ENCODE peak calls at places on chromosome 1, in five cellular contexts. Z is GM23338, B is upper lobe of left lung, H is cardiac muscle cell, C is IMR-90. E is an unnamed sample. For H3K4me1, the result is how much of the 10 kb centered on the place peaks cover.

GRCh38 chr1:59139396-59139795 is 157.5 kb upstream of the FGGY start:
- DNase-seq in Z (no peak), B (no peak), H (no peak), C (no peak), E (peak)

GRCh38 chr1:54359393-54360162 is 46.6 kb downstream of the SSBP3 start:
- DNase-seq in Z (no peak), B (no peak), H (no peak), C (no peak), E (no peak)

GRCh38 chr1:26239936-26240335 is 5.9 kb downstream of the CEP85 start:
- DNase-seq in Z (no peak), B (no peak), H (peak), C (peak), E (no peak)

GRCh38 chr1:175072131-175072941 is 4.7 kb downstream of the TNN start:
- DNase-seq in Z (peak), B (no peak), H (peak), C (peak), E (peak)

GRCh38 chr1:199273837-199274379 is 635.1 kb downstream of the PTPRC start:
- DNase-seq in Z (no peak), B (no peak), H (peak), C (peak), E (no peak)

GRCh38 chr1:113929750-113930498 is 800 bp downstream of the HIPK1 start:
- DNase-seq in Z (peak), B (peak), H (peak), C (peak), E (peak)

GRCh38 chr1:107051266-107051665 is 5.2 kb upstream of the PRMT6 start:
- DNase-seq in Z (no peak), B (no peak), H (no peak), C (no peak), E (no peak)

GRCh38 chr1:243473281-243474210 is 217.7 kb downstream of the SDCCAG8 start:
- DNase-seq in Z (no peak), B (no peak), H (peak), C (peak), E (no peak)

GRCh38 chr1:192767798-192768197 is 41.0 kb upstream of the RGS2 start:
- DNase-seq in Z (no peak), B (no peak), H (no peak), C (no peak), E (no peak)

GRCh38 chr1:101587749-101588148 is 350.9 kb downstream of the S1PR1 start:
- DNase-seq in Z (no peak), B (no peak), H (peak), C (peak), E (peak)

DNA sequence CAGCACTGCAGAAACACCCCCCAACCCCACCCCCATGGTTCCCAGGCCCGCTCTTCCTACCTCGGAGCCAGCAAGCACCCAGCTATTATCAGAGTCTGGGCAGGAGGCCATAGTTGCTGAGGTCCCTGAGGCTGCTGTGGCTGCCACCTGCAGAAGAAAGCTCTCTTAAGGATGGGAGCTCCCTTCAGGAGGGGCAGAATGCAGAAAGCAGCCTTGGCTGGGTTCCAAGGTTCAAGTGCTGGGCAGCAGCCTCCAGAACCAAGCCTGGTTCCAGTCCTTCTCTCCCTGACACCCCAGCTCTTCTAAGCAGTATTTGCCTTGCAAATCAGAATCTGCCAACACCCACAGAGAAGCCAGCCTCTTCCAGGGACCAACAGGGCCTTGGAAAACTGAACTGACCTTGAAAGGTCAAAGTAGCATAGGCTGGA is 2.3 kb downstream of the PBXIP1 start:
- DNase-seq in Z (no peak), B (no peak), H (no peak), C (no peak), E (no peak)
- H3K4me1 ChIP-seq in Z (under half), B (half or more), H (under half), C (under half), E (under half)

GRCh38 chr1:201542166-201543045 is 3.5 kb downstream of the NAV1 start:
- DNase-seq in Z (no peak), B (no peak), H (peak), C (peak), E (peak)
- H3K4me1 ChIP-seq in Z (under half), B (half or more), H (under half), C (under half), E (under half)

GRCh38 chr1:234963904-234964702 is 164.5 kb downstream of the TOMM20 start:
- DNase-seq in Z (no peak), B (no peak), H (no peak), C (no peak), E (peak)
- H3K4me1 ChIP-seq in Z (under half), B (half or more), H (under half), C (under half), E (half or more)

DNA sequence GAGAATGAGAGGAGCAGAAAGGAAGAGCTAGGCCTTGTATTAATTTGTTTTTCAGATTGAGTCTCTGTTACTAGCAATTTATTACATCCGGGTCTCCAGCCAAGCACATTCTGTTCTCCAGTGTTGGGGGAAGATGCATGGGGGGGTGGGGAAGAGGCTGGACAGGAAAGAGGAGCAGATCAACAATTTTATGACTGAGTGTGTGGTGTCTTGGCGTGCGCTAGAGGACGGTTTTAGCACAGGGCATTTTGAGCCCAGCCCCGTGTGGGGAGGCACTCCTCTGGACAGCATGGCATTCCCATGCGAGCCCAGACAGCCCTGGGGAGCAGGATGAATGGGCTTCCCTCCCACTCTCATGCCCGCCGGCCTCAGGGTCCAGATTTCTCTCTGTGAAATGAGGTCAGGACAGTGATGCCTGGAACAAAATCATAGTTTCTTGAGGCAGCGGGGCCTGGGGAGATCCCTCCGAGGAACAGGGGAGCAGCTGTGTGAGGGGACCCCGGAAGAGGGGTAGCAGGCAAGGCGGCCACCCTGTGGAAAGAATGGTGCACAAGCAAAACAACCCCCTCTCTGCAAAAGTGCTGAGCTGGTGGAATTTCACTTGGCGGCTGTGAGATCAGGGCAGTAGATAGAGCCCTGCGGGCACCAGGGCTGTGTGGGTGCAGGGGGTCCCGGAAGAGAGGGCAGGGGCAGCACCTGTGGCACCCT is 16.3 kb downstream of the SOX13 start:
- DNase-seq in Z (no peak), B (no peak), H (peak), C (no peak), E (peak)
- H3K4me1 ChIP-seq in Z (half or more), B (half or more), H (under half), C (under half), E (half or more)

GRCh38 chr1:43836267-43836951 is 97.2 kb upstream of the ARTN start:
- DNase-seq in Z (no peak), B (peak), H (peak), C (no peak), E (peak)
- H3K4me1 ChIP-seq in Z (half or more), B (under half), H (under half), C (under half), E (under half)

GRCh38 chr1:18927082-18927653 is 24.8 kb upstream of the ALDH4A1 start:
- DNase-seq in Z (no peak), B (no peak), H (no peak), C (no peak), E (no peak)

GRCh38 chr1:18929686-18930085 is 26.8 kb downstream of the IFFO2 start:
- DNase-seq in Z (no peak), B (no peak), H (peak), C (peak), E (no peak)

GRCh38 chr1:18928985-18929384 is 26.6 kb upstream of the ALDH4A1 start:
- DNase-seq in Z (no peak), B (no peak), H (no peak), C (no peak), E (no peak)

GRCh38 chr1:18927654-18928272 is 25.4 kb upstream of the ALDH4A1 start:
- DNase-seq in Z (no peak), B (no peak), H (peak), C (peak), E (no peak)

GRCh38 chr1:18928406-18928805 is 26.1 kb upstream of the ALDH4A1 start:
- DNase-seq in Z (no peak), B (no peak), H (no peak), C (no peak), E (no peak)
- H3K4me1 ChIP-seq in Z (under half), B (half or more), H (under half), C (under half), E (under half)

GRCh38 chr1:31626451-31627202 is 9.1 kb downstream of the HCRTR1 start:
- DNase-seq in Z (peak), B (peak), H (peak), C (peak), E (peak)

GRCh38 chr1:31627930-31628421 is 10.5 kb downstream of the HCRTR1 start:
- DNase-seq in Z (no peak), B (peak), H (peak), C (no peak), E (peak)

GRCh38 chr1:31627301-31627929 is 9.9 kb downstream of the HCRTR1 start:
- DNase-seq in Z (no peak), B (peak), H (peak), C (no peak), E (peak)

GRCh38 chr1:31625561-31626272 is 8.2 kb downstream of the HCRTR1 start:
- DNase-seq in Z (no peak), B (no peak), H (peak), C (peak), E (no peak)

GRCh38 chr1:31628931-31629582 is 11.6 kb downstream of the HCRTR1 start:
- DNase-seq in Z (no peak), B (no peak), H (no peak), C (no peak), E (no peak)
- H3K4me1 ChIP-seq in Z (under half), B (under half), H (under half), C (under half), E (half or more)

GRCh38 chr1:11802973-11803885 is 2.5 kb downstream of the MTHFR start:
- DNase-seq in Z (peak), B (peak), H (peak), C (peak), E (peak)
- H3K4me1 ChIP-seq in Z (under half), B (half or more), H (under half), C (under half), E (under half)

E was measured in psoas muscle.